ENCODE peak calls at places on chromosome 1, in four cellular contexts. One of them, this sample, is unnamed.

GRCh38 chr1:205913451-205914204 is 29.6 kb downstream of the SLC26A9 start:
- DNase-seq in stimulated activated CD8-positive, alpha-beta memory T cell treated with anti-CD3 and anti-CD28 coated beads, Interleukin-15, amount 100 ng/mL, for 1 hour: no peak
- DNase-seq in T-helper 1 cell: no peak
- DNase-seq in NCI-H774: no peak
- DNase-seq in this sample: no peak

GRCh38 chr1:49694251-49694827 is 329.4 kb downstream of the AGBL4 start:
- DNase-seq in stimulated activated CD8-positive, alpha-beta memory T cell treated with anti-CD3 and anti-CD28 coated beads, Interleukin-15, amount 100 ng/mL, for 1 hour: no peak
- DNase-seq in T-helper 1 cell: no peak
- DNase-seq in NCI-H774: no peak
- DNase-seq in this sample: no peak

GRCh38 chr1:209162651-209163050 is 420.9 kb upstream of the CAMK1G start:
- DNase-seq in stimulated activated CD8-positive, alpha-beta memory T cell treated with anti-CD3 and anti-CD28 coated beads, Interleukin-15, amount 100 ng/mL, for 1 hour: no peak
- DNase-seq in T-helper 1 cell: no peak
- DNase-seq in NCI-H774: no peak
- DNase-seq in this sample: no peak

GRCh38 chr1:31679676-31680230 is 24.1 kb downstream of the COL16A1 start:
- DNase-seq in stimulated activated CD8-positive, alpha-beta memory T cell treated with anti-CD3 and anti-CD28 coated beads, Interleukin-15, amount 100 ng/mL, for 1 hour: no peak
- DNase-seq in T-helper 1 cell: no peak
- DNase-seq in NCI-H774: no peak
- DNase-seq in this sample: no peak

GRCh38 chr1:51284487-51284954 is 45.8 kb downstream of the TTC39A start:
- DNase-seq in stimulated activated CD8-positive, alpha-beta memory T cell treated with anti-CD3 and anti-CD28 coated beads, Interleukin-15, amount 100 ng/mL, for 1 hour: no peak
- DNase-seq in T-helper 1 cell: no peak
- DNase-seq in NCI-H774: no peak
- DNase-seq in this sample: no peak

GRCh38 chr1:40689737-40690136 is 1.8 kb upstream of the NFYC start:
- DNase-seq in stimulated activated CD8-positive, alpha-beta memory T cell treated with anti-CD3 and anti-CD28 coated beads, Interleukin-15, amount 100 ng/mL, for 1 hour: no peak
- DNase-seq in T-helper 1 cell: no peak
- DNase-seq in NCI-H774: no peak
- DNase-seq in this sample: no peak

GRCh38 chr1:43836267-43836951 is 97.2 kb upstream of the ARTN start:
- DNase-seq in stimulated activated CD8-positive, alpha-beta memory T cell treated with anti-CD3 and anti-CD28 coated beads, Interleukin-15, amount 100 ng/mL, for 1 hour: peak
- DNase-seq in T-helper 1 cell: peak
- DNase-seq in NCI-H774: peak
- DNase-seq in this sample: peak

GRCh38 chr1:77539510-77540142 is 142.8 kb downstream of the ZZZ3 start:
- DNase-seq in stimulated activated CD8-positive, alpha-beta memory T cell treated with anti-CD3 and anti-CD28 coated beads, Interleukin-15, amount 100 ng/mL, for 1 hour: no peak
- DNase-seq in T-helper 1 cell: no peak
- DNase-seq in NCI-H774: no peak
- DNase-seq in this sample: no peak

GRCh38 chr1:26412180-26412840 is 1.7 kb downstream of the LIN28A start:
- DNase-seq in stimulated activated CD8-positive, alpha-beta memory T cell treated with anti-CD3 and anti-CD28 coated beads, Interleukin-15, amount 100 ng/mL, for 1 hour: no peak
- DNase-seq in T-helper 1 cell: no peak
- DNase-seq in NCI-H774: no peak
- DNase-seq in this sample: no peak